ENCODE peak calls at places on chromosomes 16 and 17, in four cellular contexts. H is endothelial cell of umbilical vein, N is PC-9, G is OCI-LY7. D is an unnamed sample.

GRCh38 chr16:55515110-55515509 is 6.2 kb downstream of the LPCAT2 start:
- DNase-seq in H (no peak), G (no peak), N (no peak), D (no peak)

GRCh38 chr16:88703486-88704309 is 2.5 kb downstream of the RNF166 start:
- DNase-seq in N (no peak), H (peak), G (peak), D (peak)

GRCh38 chr17:18145811-18146210 is 37.3 kb downstream of the MYO15A start:
- DNase-seq in N (no peak), G (no peak), H (no peak), D (no peak)

GRCh38 chr17:57102122-57102521 is 17.1 kb downstream of the AKAP1 start:
- DNase-seq in G (peak), N (no peak), H (no peak), D (peak)

GRCh38 chr16:4273858-4274291 is 1.1 kb upstream of the TFAP4 start:
- DNase-seq in N (peak), H (peak), G (peak), D (peak)

GRCh38 chr17:14791221-14791620 is 473.9 kb downstream of the PMP22 start:
- DNase-seq in H (no peak), N (no peak), G (no peak), D (no peak)

GRCh38 chr17:50198026-50198669 is 3.3 kb downstream of the COL1A1 start:
- DNase-seq in G (peak), H (peak), N (peak), D (peak)

GRCh38 chr17:17206149-17206912 is at the start of gene PLD6:
- DNase-seq in N (peak), G (no peak), H (peak), D (peak)

GRCh38 chr16:59259074-59259963 is 525.2 kb upstream of the GOT2 start:
- DNase-seq in H (no peak), N (no peak), G (no peak), D (no peak)

GRCh38 chr17:41588126-41588810 is 1.6 kb upstream of the KRT14 start:
- DNase-seq in N (no peak), G (no peak), H (no peak), D (no peak)

GRCh38 chr17:82520041-82520910 is 744 bp downstream of the FOXK2 start:
- DNase-seq in G (peak), H (no peak), N (no peak), D (peak)

GRCh38 chr17:36072431-36073121 is 8.5 kb downstream of the CCL18 start:
- DNase-seq in G (peak), H (peak), N (no peak), D (peak)

GRCh38 chr16:56558024-56558747 is 6.7 kb upstream of the MT4 start:
- DNase-seq in G (no peak), H (no peak), N (no peak), D (no peak)

GRCh38 chr17:78147315-78147998 is 1.3 kb downstream of the C17orf99 start:
- DNase-seq in N (no peak), G (peak), H (no peak), D (peak)

GRCh38 chr16:31055613-31056012 is 18.4 kb downstream of the ZNF668 start:
- DNase-seq in G (no peak), N (no peak), H (no peak), D (no peak)

GRCh38 chr17:74870512-74870911 is 2.3 kb downstream of the FDXR start:
- DNase-seq in G (no peak), N (no peak), H (no peak), D (no peak)

GRCh38 chr17:65466547-65466946 is 94.9 kb downstream of the AXIN2 start:
- DNase-seq in G (no peak), N (no peak), H (no peak), D (peak)

GRCh38 chr17:81090361-81091133 is 55.6 kb downstream of the BAIAP2 start:
- DNase-seq in H (no peak), N (no peak), G (peak), D (peak)

GRCh38 chr16:55760665-55761035 is 72.2 kb downstream of the CES1 start:
- DNase-seq in N (no peak), H (no peak), G (no peak), D (no peak)

GRCh38 chr16:25854141-25854540 is 162.4 kb downstream of the HS3ST4 start:
- DNase-seq in G (no peak), H (no peak), N (no peak), D (no peak)

GRCh38 chr17:77619326-77619725 is 339.2 kb upstream of the TNRC6C start:
- DNase-seq in G (no peak), N (no peak), H (no peak), D (no peak)

GRCh38 chr17:46026045-46026814 is 27.2 kb downstream of the STH start:
- DNase-seq in H (no peak), N (peak), G (no peak), D (no peak)

GRCh38 chr17:6455321-6455705 is 11.1 kb downstream of the PIMREG start:
- DNase-seq in G (peak), N (no peak), H (no peak), D (peak)

GRCh38 chr16:27463741-27464662 is 62.0 kb downstream of the IL21R start:
- DNase-seq in N (no peak), G (no peak), H (no peak), D (no peak)

GRCh38 chr17:21019976-21020575 is 22.7 kb downstream of the USP22 start:
- DNase-seq in N (no peak), G (peak), H (no peak), D (peak)

GRCh38 chr17:28426081-28426519 is 20.1 kb upstream of the SLC46A1 start:
- DNase-seq in G (no peak), H (no peak), N (no peak), D (peak)
- TF ChIP-seq CTCF in G (peak), H (peak), N (peak), D (peak)

GRCh38 chr16:1155353-1156110 is 2.6 kb downstream of the CACNA1H start:
- DNase-seq in H (no peak), N (no peak), G (no peak), D (no peak)
- H3K4me3 ChIP-seq in H (no peak), N (no peak), G (no peak), D (no peak)

GRCh38 chr17:10558049-10558448 is 8.6 kb upstream of the MYH2 start:
- DNase-seq in H (no peak), G (no peak), N (no peak), D (no peak)
- TF ChIP-seq CTCF in H (no peak), G (no peak), N (no peak), D (no peak)

DNA sequence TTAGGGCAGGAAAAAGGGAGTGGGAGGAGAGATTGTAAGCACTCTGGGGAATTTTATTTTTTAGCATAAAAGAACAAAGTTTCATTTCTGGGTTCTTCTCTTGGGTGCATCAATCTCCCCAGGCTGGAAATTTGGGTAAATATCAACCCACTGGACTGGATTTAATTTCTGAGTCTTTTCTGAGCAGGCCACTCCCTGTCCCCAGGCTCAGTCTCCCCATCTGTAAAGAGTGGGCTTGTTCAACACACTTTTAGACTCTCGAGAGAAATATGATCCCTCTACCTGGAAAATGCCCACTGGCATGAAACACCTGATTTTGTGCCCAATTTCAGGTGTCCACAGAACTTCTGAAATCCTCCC is 617 bp upstream of the VTN start:
- DNase-seq in N (no peak), G (no peak), H (no peak), D (no peak)
- H3K4me3 ChIP-seq in N (no peak), G (peak), H (no peak), D (no peak)